ENCODE peak calls at places on chromosomes 4 and X, in five cellular contexts. M is K562, P is GM12878, R is H1, C is HepG2. U is an unnamed sample.

GRCh38 chr4:37908488-37909343 is 17.8 kb downstream of the TBC1D1 start:
- DNase-seq in R (no peak), M (no peak), P (no peak), C (no peak), U (no peak)

GRCh38 chr4:96097040-96097607 is 257.2 kb downstream of the PDHA2 start:
- DNase-seq in P (no peak), M (no peak), R (no peak), C (no peak), U (no peak)

GRCh38 chrX:6708041-6708440 is 173.1 kb upstream of the VCX3A start:
- DNase-seq in M (no peak), R (no peak), P (no peak), C (no peak), U (no peak)

GRCh38 chr4:141022221-141022760 is 111.0 kb downstream of the RNF150 start:
- DNase-seq in M (no peak), C (no peak), P (no peak), R (no peak), U (no peak)

GRCh38 chr4:173525118-173526033 is 4.7 kb downstream of the HAND2 start:
- DNase-seq in R (no peak), P (no peak), C (no peak), M (peak), U (no peak)

GRCh38 chr4:164807611-164808010 is 53.7 kb downstream of the SMIM31 start:
- DNase-seq in M (no peak), R (peak), C (peak), P (no peak), U (no peak)

GRCh38 chr4:26384380-26385057 is 63.7 kb downstream of the RBPJ start:
- DNase-seq in P (no peak), M (no peak), R (no peak), C (no peak), U (no peak)

GRCh38 chr4:72468904-72469502 is 100.0 kb downstream of the ADAMTS3 start:
- DNase-seq in R (no peak), P (no peak), C (peak), M (peak), U (peak)

GRCh38 chr4:71607109-71607508 is 176.8 kb downstream of the GC start:
- DNase-seq in P (no peak), C (no peak), R (no peak), M (no peak), U (no peak)

GRCh38 chr4:102761902-102762301 is 1.1 kb upstream of the MANBA start:
- DNase-seq in C (no peak), M (no peak), P (no peak), R (no peak), U (no peak)

GRCh38 chrX:68018248-68019203 is 414.8 kb downstream of the OPHN1 start:
- DNase-seq in C (peak), R (peak), M (peak), P (no peak), U (peak)

GRCh38 chr4:26325191-26325590 is 4.4 kb downstream of the RBPJ start:
- DNase-seq in C (peak), P (no peak), R (no peak), M (peak), U (peak)

GRCh38 chr4:146638801-146639351 is at the start of gene POU4F2:
- DNase-seq in C (no peak), R (no peak), M (no peak), P (no peak), U (no peak)

GRCh38 chr4:100118213-100118612 is 72.1 kb downstream of the DDIT4L start:
- DNase-seq in R (no peak), P (no peak), M (no peak), C (no peak), U (no peak)

GRCh38 chr4:153131478-153132069 is 72.7 kb upstream of the TRIM2 start:
- DNase-seq in R (no peak), M (no peak), C (no peak), P (no peak), U (no peak)

GRCh38 chr4:129676934-129677333 is 581.0 kb downstream of the C4orf33 start:
- DNase-seq in R (no peak), M (no peak), C (no peak), P (no peak), U (no peak)

GRCh38 chr4:129675036-129675435 is 579.1 kb downstream of the C4orf33 start:
- DNase-seq in R (no peak), M (no peak), C (no peak), P (no peak), U (no peak)

GRCh38 chr4:129668092-129668491 is 572.1 kb downstream of the C4orf33 start:
- DNase-seq in C (no peak), M (no peak), R (no peak), P (no peak), U (no peak)

GRCh38 chr4:129672941-129673340 is 577.0 kb downstream of the C4orf33 start:
- DNase-seq in P (no peak), R (no peak), C (no peak), M (no peak), U (no peak)
- TF ChIP-seq MAX in P (no peak), R (no peak), C (no peak), M (no peak), U (no peak)

DNA sequence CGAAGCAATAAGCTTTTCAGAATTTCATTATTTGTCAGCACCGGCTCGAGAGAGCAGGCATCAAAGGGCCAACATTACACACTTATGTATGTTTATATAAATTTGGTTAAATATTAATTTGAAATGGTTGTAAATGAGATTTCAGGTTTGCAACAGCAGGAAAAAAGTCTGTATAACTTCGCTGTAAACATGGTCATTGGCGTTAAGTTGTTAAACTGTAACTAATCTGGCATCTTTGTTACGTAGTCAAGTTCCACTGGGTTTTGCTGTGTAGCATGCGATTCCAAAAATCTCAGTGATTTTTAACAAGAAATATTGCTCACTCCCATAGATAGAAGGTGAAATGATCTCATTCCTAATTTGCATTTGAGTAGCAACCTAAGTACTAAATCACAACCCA is 222.3 kb downstream of the CBR4 start:
- DNase-seq in P (no peak), R (no peak), C (no peak), M (no peak), U (no peak)
- H3K4me2 ChIP-seq in P (no peak), R (no peak), C (no peak), M (no peak), U (no peak)

GRCh38 chr4:170090667-170091052 is 904 bp upstream of the AADAT start:
- DNase-seq in R (no peak), P (no peak), M (no peak), C (no peak), U (no peak)
- TF ChIP-seq SP1 in R (no peak), P (no peak), M (no peak), C (no peak), U (no peak)

GRCh38 chr4:176309046-176309445 is 10.7 kb upstream of the SPCS3 start:
- DNase-seq in C (no peak), P (no peak), R (no peak), M (no peak), U (no peak)
- TF ChIP-seq MAX in C (no peak), P (no peak), R (no peak), M (no peak), U (no peak)

DNA sequence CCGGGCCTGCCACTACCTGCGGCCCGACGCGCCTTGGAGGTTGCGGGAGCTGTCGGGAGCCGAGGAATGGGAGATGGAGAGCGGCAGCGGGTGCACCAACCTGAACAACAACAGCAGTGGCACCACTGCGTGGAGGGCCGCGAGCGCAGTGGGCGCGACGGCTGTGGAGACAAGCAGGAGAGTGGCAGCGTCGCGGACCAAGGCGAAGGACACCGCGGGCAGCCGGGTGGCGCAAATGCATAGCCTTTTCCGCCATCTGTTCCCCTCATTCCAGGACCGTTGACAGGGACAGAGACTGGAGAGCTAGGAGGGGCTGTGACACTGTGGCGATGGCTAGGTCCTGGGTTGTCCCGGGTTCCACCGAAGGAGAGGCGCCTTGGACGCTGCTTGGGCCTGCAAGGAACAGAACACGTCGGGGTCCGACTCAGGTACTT is 962 bp downstream of the SOWAHD start:
- DNase-seq in M (no peak), P (no peak), R (no peak), C (no peak), U (no peak)
- H3K4me2 ChIP-seq in M (no peak), P (peak), R (peak), C (peak), U (no peak)

DNA sequence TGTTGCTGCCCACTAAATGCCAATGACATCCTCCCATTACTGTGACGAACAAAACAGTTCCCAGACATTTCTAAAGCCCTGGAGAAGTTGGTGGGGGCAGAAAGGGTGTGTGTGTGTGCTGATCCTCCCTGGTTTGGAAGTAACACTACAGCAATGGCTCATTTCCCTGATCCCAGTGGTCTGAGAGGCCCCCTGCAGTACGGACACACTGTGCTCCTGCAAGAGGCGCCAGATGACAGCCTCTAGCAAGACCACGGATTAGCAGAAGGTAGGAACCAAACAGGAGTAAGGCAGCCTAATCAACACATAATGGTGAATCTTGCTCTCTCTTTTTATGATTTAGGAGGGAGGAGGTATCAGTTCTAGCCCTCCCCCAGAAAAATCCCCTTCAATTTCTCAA is 49.6 kb downstream of the CHRDL1 start:
- DNase-seq in R (no peak), C (no peak), M (no peak), P (no peak), U (no peak)
- TF ChIP-seq SP1 in R (no peak), C (no peak), M (no peak), P (no peak), U (no peak)

GRCh38 chrX:31178769-31179125 is 106.9 kb upstream of the FTHL17 start:
- DNase-seq in C (no peak), P (no peak), R (no peak), M (no peak), U (no peak)

GRCh38 chrX:31179203-31179602 is 107.4 kb upstream of the FTHL17 start:
- DNase-seq in C (no peak), R (no peak), P (peak), M (no peak), U (no peak)

GRCh38 chrX:31181377-31182038 is 109.7 kb upstream of the FTHL17 start:
- DNase-seq in P (no peak), C (no peak), M (no peak), R (no peak), U (no peak)

GRCh38 chrX:31178064-31178768 is 106.4 kb upstream of the FTHL17 start:
- DNase-seq in C (no peak), M (no peak), R (no peak), P (peak), U (no peak)
- TF ChIP-seq MAX in C (no peak), M (no peak), R (no peak), P (no peak), U (no peak)

DNA sequence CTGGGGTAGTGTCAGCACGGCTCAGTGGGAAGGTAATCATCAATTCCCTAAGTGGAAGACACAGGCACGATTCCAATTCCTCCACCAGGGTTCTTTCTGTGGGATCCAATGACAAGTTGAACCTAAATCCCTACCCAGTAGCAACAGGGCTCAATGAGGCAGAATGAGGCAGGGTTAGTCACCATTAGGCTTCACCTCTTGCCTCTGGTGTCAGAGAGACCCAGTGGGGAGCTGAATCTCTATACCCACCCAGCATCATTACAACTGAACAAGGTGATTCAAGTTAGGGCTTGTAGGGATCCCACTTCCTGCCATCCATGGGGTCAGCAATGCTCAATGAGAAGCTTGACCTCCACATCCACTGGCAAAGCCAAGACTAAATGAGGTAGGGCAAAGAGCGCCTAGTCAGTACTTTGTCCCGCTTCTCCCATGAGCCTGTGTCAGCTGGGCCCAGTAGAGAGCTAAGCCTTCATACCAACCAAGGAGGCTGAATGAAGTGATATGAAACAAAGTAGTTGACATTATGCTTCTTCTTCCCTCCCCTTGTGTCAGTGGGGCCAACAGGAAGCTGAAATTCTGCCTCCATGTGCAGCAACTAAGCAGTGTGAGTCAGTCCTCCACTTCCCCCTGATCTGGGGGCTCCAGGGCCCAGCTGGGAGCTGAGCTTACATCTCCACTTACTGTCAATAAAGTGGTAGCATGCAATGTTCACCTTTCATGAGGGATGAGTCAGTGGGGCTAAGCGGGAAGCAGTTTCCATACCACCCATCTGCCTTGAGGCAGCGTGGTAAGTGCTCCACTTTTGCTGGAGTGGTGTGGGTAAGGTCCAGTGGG is 36.4 kb upstream of the RBM41 start:
- DNase-seq in R (peak), C (peak), P (no peak), M (peak), U (no peak)
- H3K4me2 ChIP-seq in R (peak), C (no peak), P (peak), M (peak), U (peak)

DNA sequence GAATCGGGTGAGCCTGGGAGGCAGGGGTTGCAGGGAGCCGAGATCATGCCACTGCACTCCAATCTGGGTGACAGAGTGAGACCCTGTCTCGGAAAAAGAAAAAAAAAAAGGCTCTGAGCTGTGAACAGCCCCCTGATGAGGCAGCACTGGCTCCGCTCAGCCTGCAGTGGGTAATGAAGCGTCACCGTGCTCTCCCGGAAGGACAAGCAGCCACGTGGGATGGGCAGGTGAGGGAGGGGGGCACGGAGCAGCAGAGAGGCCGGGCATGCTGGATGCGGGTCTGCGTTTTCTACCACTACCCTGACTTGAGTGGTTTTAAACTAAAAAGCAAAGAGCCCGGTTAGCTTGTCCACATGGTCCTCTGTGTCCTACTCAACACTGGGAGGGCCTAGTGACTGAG is 15.5 kb downstream of the TACC3 start:
- DNase-seq in P (no peak), R (no peak), M (no peak), C (no peak), U (no peak)
- TF ChIP-seq SP1 in P (no peak), R (no peak), M (no peak), C (no peak), U (no peak)

GRCh38 chr4:78780093-78780492 is 3.9 kb downstream of the BMP2K start:
- DNase-seq in C (no peak), P (no peak), R (no peak), M (peak), U (no peak)
- TF ChIP-seq MAX in C (no peak), P (no peak), R (no peak), M (no peak), U (no peak)

U was measured in HCT116.